ENCODE peak calls at places on chromosomes 5 and 9, in seven cellular contexts. B, Q, X, K, G, F and W are unnamed samples.

GRCh38 chr9:84266087-84266561 is 74.4 kb downstream of the SLC28A3 start:
- DNase-seq in Q (no peak), K (no peak), X (no peak), B (no peak), G (no peak), F (no peak), W (no peak)

GRCh38 chr5:33439905-33440481 is 772 bp upstream of the TARS1 start:
- DNase-seq in F (no peak), K (no peak), X (no peak), B (no peak), G (no peak), Q (no peak), W (no peak)

GRCh38 chr5:95912029-95912428 is 49.6 kb downstream of the ELL2 start:
- DNase-seq in B (no peak), Q (no peak), F (no peak), K (no peak), X (no peak), G (no peak), W (no peak)

GRCh38 chr5:179131886-179132585 is 71.9 kb downstream of the ZNF354C start:
- DNase-seq in F (no peak), Q (no peak), G (no peak), X (no peak), B (no peak), K (no peak), W (no peak)

GRCh38 chr5:116273458-116274242 is 188.8 kb downstream of the COMMD10 start:
- DNase-seq in B (no peak), G (no peak), K (no peak), F (no peak), Q (no peak), X (no peak), W (no peak)

GRCh38 chr9:76808636-76809035 is 44.4 kb downstream of the PCA3 start:
- DNase-seq in K (no peak), F (no peak), G (no peak), Q (no peak), X (no peak), B (no peak), W (no peak)

GRCh38 chr9:6449086-6449485 is 36.1 kb downstream of the UHRF2 start:
- DNase-seq in K (no peak), X (no peak), G (no peak), B (no peak), F (no peak), Q (no peak), W (no peak)

GRCh38 chr9:38108326-38108725 is 39.3 kb upstream of the SHB start:
- DNase-seq in K (no peak), G (no peak), X (no peak), F (no peak), Q (no peak), B (no peak), W (no peak)

GRCh38 chr5:132949151-132949550 is 14.3 kb downstream of the AFF4 start:
- DNase-seq in F (no peak), X (no peak), Q (no peak), B (no peak), G (no peak), K (no peak), W (no peak)

GRCh38 chr9:71683598-71684235 is 84.6 kb downstream of the CEMIP2 start:
- DNase-seq in G (no peak), K (peak; percentile 31), B (no peak), X (no peak), Q (no peak), F (peak; percentile 33), W (no peak)

GRCh38 chr5:3373391-3373790 is 222.2 kb upstream of the IRX1 start:
- DNase-seq in G (no peak), K (no peak), B (no peak), Q (no peak), F (no peak), X (no peak), W (no peak)

GRCh38 chr5:135835766-135836165 is 1.3 kb downstream of the SLC25A48 start:
- DNase-seq in X (no peak), F (no peak), Q (no peak), G (no peak), K (no peak), B (no peak), W (no peak)

GRCh38 chr5:132495672-132496630 is 5.4 kb upstream of the IRF1 start:
- DNase-seq in Q (peak; percentile 97), F (peak; percentile 68), X (peak; percentile 79), G (no peak), B (peak; percentile 90), K (peak; percentile 80), W (peak; percentile 84)

GRCh38 chr5:147081256-147081872 is 153.5 kb upstream of the STK32A start:
- DNase-seq in K (no peak), Q (no peak), B (no peak), G (peak; percentile 77), F (peak; percentile 71), X (no peak), W (no peak)

GRCh38 chr9:137878146-137878941 is 762 bp downstream of the CACNA1B start:
- DNase-seq in B (no peak), K (peak; percentile 3), Q (no peak), G (no peak), F (peak; percentile 46), X (peak; percentile 19), W (no peak)

GRCh38 chr5:115579747-115580173 is 22.5 kb downstream of the TICAM2 start:
- DNase-seq in F (no peak), Q (no peak), K (peak; percentile 64), G (no peak), B (no peak), X (no peak), W (no peak)

GRCh38 chr5:61631438-61631941 is 299.4 kb downstream of the ZSWIM6 start:
- DNase-seq in B (no peak), Q (peak; percentile 44), X (no peak), G (peak; percentile 74), K (peak; percentile 4), F (peak; percentile 84), W (no peak)

GRCh38 chr9:26264709-26265601 is 586.7 kb upstream of the TUSC1 start:
- DNase-seq in G (no peak), F (no peak), Q (no peak), B (no peak), K (peak; percentile 93), X (no peak), W (no peak)

GRCh38 chr5:103021310-103021709 is 98.6 kb downstream of the GIN1 start:
- DNase-seq in B (no peak), F (no peak), K (peak; percentile 12), G (no peak), X (no peak), Q (no peak), W (no peak)

GRCh38 chr9:106697799-106698591 is 165.0 kb upstream of the ZNF462 start:
- DNase-seq in G (no peak), K (peak; percentile 63), F (peak; percentile 66), B (no peak), Q (peak; percentile 71), X (no peak), W (no peak)

GRCh38 chr9:6128030-6128429 is 87.6 kb upstream of the IL33 start:
- DNase-seq in F (no peak), K (no peak), Q (no peak), B (no peak), X (no peak), G (no peak), W (no peak)